ENCODE peak calls at places on chromosomes 5 and 9, in ten cellular contexts. One of them, this sample, is unnamed.
A peak's percentile ranks its signal among the peaks of the same experiment; 100 is the strongest.

GRCh38 chr5:116872486-116872885 is 297.9 kb upstream of the SEMA6A start:
- DNase-seq in stimulated activated CD8-positive, alpha-beta memory T cell treated with anti-CD3 and anti-CD28 coated beads, Interleukin-7, amount 100 ng/mL, for 24 hours: no peak
- DNase-seq in mesothelial cell of epicardium: no peak
- DNase-seq in OCI-LY7: no peak
- DNase-seq in NCI-H2171 treated with DMSO at 0.1 percent for 48 hours: no peak
- DNase-seq in bronchial epithelial cell: no peak
- DNase-seq in foreskin melanocyte: no peak
- DNase-seq in nephron progenitor cell: no peak
- DNase-seq in activated naive CD4-positive, alpha-beta T cell treated with Interleukin-2 at 50 U/mL for 16 hours: no peak
- DNase-seq in mucosa of descending colon: no peak
- DNase-seq in this sample: no peak

GRCh38 chr9:101269596-101270324 is 115.0 kb downstream of the BAAT start:
- DNase-seq in stimulated activated CD8-positive, alpha-beta memory T cell treated with anti-CD3 and anti-CD28 coated beads, Interleukin-7, amount 100 ng/mL, for 24 hours: no peak
- DNase-seq in mesothelial cell of epicardium: no peak
- DNase-seq in OCI-LY7: no peak
- DNase-seq in NCI-H2171 treated with DMSO at 0.1 percent for 48 hours: peak; percentile 94
- DNase-seq in bronchial epithelial cell: no peak
- DNase-seq in foreskin melanocyte: no peak
- DNase-seq in nephron progenitor cell: no peak
- DNase-seq in activated naive CD4-positive, alpha-beta T cell treated with Interleukin-2 at 50 U/mL for 16 hours: no peak
- DNase-seq in mucosa of descending colon: no peak
- DNase-seq in this sample: no peak

GRCh38 chr9:121144482-121144881 is 57.2 kb downstream of the RAB14 start:
- DNase-seq in stimulated activated CD8-positive, alpha-beta memory T cell treated with anti-CD3 and anti-CD28 coated beads, Interleukin-7, amount 100 ng/mL, for 24 hours: no peak
- DNase-seq in mesothelial cell of epicardium: no peak
- DNase-seq in OCI-LY7: no peak
- DNase-seq in NCI-H2171 treated with DMSO at 0.1 percent for 48 hours: no peak
- DNase-seq in bronchial epithelial cell: no peak
- DNase-seq in foreskin melanocyte: no peak
- DNase-seq in nephron progenitor cell: no peak
- DNase-seq in activated naive CD4-positive, alpha-beta T cell treated with Interleukin-2 at 50 U/mL for 16 hours: no peak
- DNase-seq in mucosa of descending colon: peak; percentile 49
- DNase-seq in this sample: no peak

GRCh38 chr5:175778951-175779475 is 92.4 kb upstream of the CPLX2 start:
- DNase-seq in stimulated activated CD8-positive, alpha-beta memory T cell treated with anti-CD3 and anti-CD28 coated beads, Interleukin-7, amount 100 ng/mL, for 24 hours: no peak
- DNase-seq in mesothelial cell of epicardium: no peak
- DNase-seq in OCI-LY7: no peak
- DNase-seq in NCI-H2171 treated with DMSO at 0.1 percent for 48 hours: peak; percentile 90
- DNase-seq in bronchial epithelial cell: no peak
- DNase-seq in foreskin melanocyte: no peak
- DNase-seq in nephron progenitor cell: no peak
- DNase-seq in activated naive CD4-positive, alpha-beta T cell treated with Interleukin-2 at 50 U/mL for 16 hours: no peak
- DNase-seq in mucosa of descending colon: no peak
- DNase-seq in this sample: no peak

GRCh38 chr5:39912880-39913279 is 488.1 kb upstream of the DAB2 start:
- DNase-seq in stimulated activated CD8-positive, alpha-beta memory T cell treated with anti-CD3 and anti-CD28 coated beads, Interleukin-7, amount 100 ng/mL, for 24 hours: no peak
- DNase-seq in mesothelial cell of epicardium: no peak
- DNase-seq in OCI-LY7: no peak
- DNase-seq in NCI-H2171 treated with DMSO at 0.1 percent for 48 hours: no peak
- DNase-seq in bronchial epithelial cell: no peak
- DNase-seq in foreskin melanocyte: no peak
- DNase-seq in nephron progenitor cell: no peak
- DNase-seq in activated naive CD4-positive, alpha-beta T cell treated with Interleukin-2 at 50 U/mL for 16 hours: no peak
- DNase-seq in mucosa of descending colon: no peak
- DNase-seq in this sample: no peak

GRCh38 chr5:180375291-180375690 is 22.2 kb upstream of the GFPT2 start:
- DNase-seq in stimulated activated CD8-positive, alpha-beta memory T cell treated with anti-CD3 and anti-CD28 coated beads, Interleukin-7, amount 100 ng/mL, for 24 hours: no peak
- DNase-seq in mesothelial cell of epicardium: no peak
- DNase-seq in OCI-LY7: no peak
- DNase-seq in NCI-H2171 treated with DMSO at 0.1 percent for 48 hours: no peak
- DNase-seq in bronchial epithelial cell: no peak
- DNase-seq in foreskin melanocyte: no peak
- DNase-seq in nephron progenitor cell: no peak
- DNase-seq in activated naive CD4-positive, alpha-beta T cell treated with Interleukin-2 at 50 U/mL for 16 hours: no peak
- DNase-seq in mucosa of descending colon: no peak
- DNase-seq in this sample: no peak

GRCh38 chr5:163330723-163331668 is 106.4 kb upstream of the CCNG1 start:
- DNase-seq in stimulated activated CD8-positive, alpha-beta memory T cell treated with anti-CD3 and anti-CD28 coated beads, Interleukin-7, amount 100 ng/mL, for 24 hours: no peak
- DNase-seq in mesothelial cell of epicardium: no peak
- DNase-seq in OCI-LY7: no peak
- DNase-seq in NCI-H2171 treated with DMSO at 0.1 percent for 48 hours: no peak
- DNase-seq in bronchial epithelial cell: no peak
- DNase-seq in foreskin melanocyte: no peak
- DNase-seq in nephron progenitor cell: no peak
- DNase-seq in activated naive CD4-positive, alpha-beta T cell treated with Interleukin-2 at 50 U/mL for 16 hours: no peak
- DNase-seq in mucosa of descending colon: no peak
- DNase-seq in this sample: no peak

GRCh38 chr5:80686757-80687156 is 32.0 kb upstream of the DHFR start:
- DNase-seq in stimulated activated CD8-positive, alpha-beta memory T cell treated with anti-CD3 and anti-CD28 coated beads, Interleukin-7, amount 100 ng/mL, for 24 hours: no peak
- DNase-seq in mesothelial cell of epicardium: no peak
- DNase-seq in OCI-LY7: peak; percentile 19
- DNase-seq in NCI-H2171 treated with DMSO at 0.1 percent for 48 hours: peak; percentile 4
- DNase-seq in bronchial epithelial cell: peak; percentile 15
- DNase-seq in foreskin melanocyte: peak; percentile 24
- DNase-seq in nephron progenitor cell: no peak
- DNase-seq in activated naive CD4-positive, alpha-beta T cell treated with Interleukin-2 at 50 U/mL for 16 hours: no peak
- DNase-seq in mucosa of descending colon: no peak
- DNase-seq in this sample: no peak

GRCh38 chr5:40587284-40587882 is 92.3 kb upstream of the PTGER4 start:
- DNase-seq in stimulated activated CD8-positive, alpha-beta memory T cell treated with anti-CD3 and anti-CD28 coated beads, Interleukin-7, amount 100 ng/mL, for 24 hours: no peak
- DNase-seq in mesothelial cell of epicardium: no peak
- DNase-seq in OCI-LY7: no peak
- DNase-seq in NCI-H2171 treated with DMSO at 0.1 percent for 48 hours: no peak
- DNase-seq in bronchial epithelial cell: peak; percentile 58
- DNase-seq in foreskin melanocyte: no peak
- DNase-seq in nephron progenitor cell: no peak
- DNase-seq in activated naive CD4-positive, alpha-beta T cell treated with Interleukin-2 at 50 U/mL for 16 hours: no peak
- DNase-seq in mucosa of descending colon: no peak
- DNase-seq in this sample: no peak

GRCh38 chr9:133973791-133974630 is 18.1 kb downstream of the VAV2 start:
- DNase-seq in stimulated activated CD8-positive, alpha-beta memory T cell treated with anti-CD3 and anti-CD28 coated beads, Interleukin-7, amount 100 ng/mL, for 24 hours: no peak
- DNase-seq in mesothelial cell of epicardium: no peak
- DNase-seq in OCI-LY7: no peak
- DNase-seq in NCI-H2171 treated with DMSO at 0.1 percent for 48 hours: no peak
- DNase-seq in bronchial epithelial cell: no peak
- DNase-seq in foreskin melanocyte: no peak
- DNase-seq in nephron progenitor cell: peak; percentile 11
- DNase-seq in activated naive CD4-positive, alpha-beta T cell treated with Interleukin-2 at 50 U/mL for 16 hours: no peak
- DNase-seq in mucosa of descending colon: peak; percentile 75
- DNase-seq in this sample: peak; percentile 71

GRCh38 chr5:173868096-173868879 is 19.9 kb upstream of the CPEB4 start:
- DNase-seq in stimulated activated CD8-positive, alpha-beta memory T cell treated with anti-CD3 and anti-CD28 coated beads, Interleukin-7, amount 100 ng/mL, for 24 hours: no peak
- DNase-seq in mesothelial cell of epicardium: no peak
- DNase-seq in OCI-LY7: no peak
- DNase-seq in NCI-H2171 treated with DMSO at 0.1 percent for 48 hours: no peak
- DNase-seq in bronchial epithelial cell: peak; percentile 26
- DNase-seq in foreskin melanocyte: no peak
- DNase-seq in nephron progenitor cell: no peak
- DNase-seq in activated naive CD4-positive, alpha-beta T cell treated with Interleukin-2 at 50 U/mL for 16 hours: no peak
- DNase-seq in mucosa of descending colon: no peak
- DNase-seq in this sample: peak; percentile 37

GRCh38 chr5:135345945-135346731 is 52.9 kb downstream of the MACROH2A1 start:
- DNase-seq in stimulated activated CD8-positive, alpha-beta memory T cell treated with anti-CD3 and anti-CD28 coated beads, Interleukin-7, amount 100 ng/mL, for 24 hours: no peak
- DNase-seq in mesothelial cell of epicardium: no peak
- DNase-seq in OCI-LY7: peak; percentile 22
- DNase-seq in NCI-H2171 treated with DMSO at 0.1 percent for 48 hours: no peak
- DNase-seq in bronchial epithelial cell: no peak
- DNase-seq in foreskin melanocyte: no peak
- DNase-seq in nephron progenitor cell: no peak
- DNase-seq in activated naive CD4-positive, alpha-beta T cell treated with Interleukin-2 at 50 U/mL for 16 hours: no peak
- DNase-seq in mucosa of descending colon: peak; percentile 62
- DNase-seq in this sample: peak; percentile 84

GRCh38 chr5:152264656-152265055 is 140.4 kb downstream of the NMUR2 start:
- DNase-seq in stimulated activated CD8-positive, alpha-beta memory T cell treated with anti-CD3 and anti-CD28 coated beads, Interleukin-7, amount 100 ng/mL, for 24 hours: no peak
- DNase-seq in mesothelial cell of epicardium: no peak
- DNase-seq in OCI-LY7: no peak
- DNase-seq in NCI-H2171 treated with DMSO at 0.1 percent for 48 hours: no peak
- DNase-seq in bronchial epithelial cell: no peak
- DNase-seq in foreskin melanocyte: no peak
- DNase-seq in nephron progenitor cell: no peak
- DNase-seq in activated naive CD4-positive, alpha-beta T cell treated with Interleukin-2 at 50 U/mL for 16 hours: no peak
- DNase-seq in mucosa of descending colon: no peak
- DNase-seq in this sample: no peak

GRCh38 chr9:69151506-69151905 is 22.6 kb upstream of the TJP2 start:
- DNase-seq in stimulated activated CD8-positive, alpha-beta memory T cell treated with anti-CD3 and anti-CD28 coated beads, Interleukin-7, amount 100 ng/mL, for 24 hours: no peak
- DNase-seq in mesothelial cell of epicardium: peak; percentile 7
- DNase-seq in OCI-LY7: no peak
- DNase-seq in NCI-H2171 treated with DMSO at 0.1 percent for 48 hours: no peak
- DNase-seq in bronchial epithelial cell: no peak
- DNase-seq in foreskin melanocyte: no peak
- DNase-seq in nephron progenitor cell: no peak
- DNase-seq in activated naive CD4-positive, alpha-beta T cell treated with Interleukin-2 at 50 U/mL for 16 hours: no peak
- DNase-seq in mucosa of descending colon: no peak
- DNase-seq in this sample: no peak

GRCh38 chr9:14170973-14171596 is 142.9 kb downstream of the NFIB start:
- DNase-seq in stimulated activated CD8-positive, alpha-beta memory T cell treated with anti-CD3 and anti-CD28 coated beads, Interleukin-7, amount 100 ng/mL, for 24 hours: no peak
- DNase-seq in mesothelial cell of epicardium: no peak
- DNase-seq in OCI-LY7: no peak
- DNase-seq in NCI-H2171 treated with DMSO at 0.1 percent for 48 hours: no peak
- DNase-seq in bronchial epithelial cell: peak; percentile 92
- DNase-seq in foreskin melanocyte: no peak
- DNase-seq in nephron progenitor cell: no peak
- DNase-seq in activated naive CD4-positive, alpha-beta T cell treated with Interleukin-2 at 50 U/mL for 16 hours: no peak
- DNase-seq in mucosa of descending colon: no peak
- DNase-seq in this sample: no peak

GRCh38 chr9:74726581-74726980 is 161.1 kb downstream of the TRPM6 start:
- DNase-seq in stimulated activated CD8-positive, alpha-beta memory T cell treated with anti-CD3 and anti-CD28 coated beads, Interleukin-7, amount 100 ng/mL, for 24 hours: no peak
- DNase-seq in mesothelial cell of epicardium: no peak
- DNase-seq in OCI-LY7: no peak
- DNase-seq in NCI-H2171 treated with DMSO at 0.1 percent for 48 hours: no peak
- DNase-seq in bronchial epithelial cell: no peak
- DNase-seq in foreskin melanocyte: no peak
- DNase-seq in nephron progenitor cell: no peak
- DNase-seq in activated naive CD4-positive, alpha-beta T cell treated with Interleukin-2 at 50 U/mL for 16 hours: no peak
- DNase-seq in mucosa of descending colon: no peak
- DNase-seq in this sample: no peak

GRCh38 chr9:9791621-9792020 is 821.2 kb downstream of the PTPRD start:
- DNase-seq in stimulated activated CD8-positive, alpha-beta memory T cell treated with anti-CD3 and anti-CD28 coated beads, Interleukin-7, amount 100 ng/mL, for 24 hours: no peak
- DNase-seq in mesothelial cell of epicardium: no peak
- DNase-seq in OCI-LY7: peak; percentile 61
- DNase-seq in NCI-H2171 treated with DMSO at 0.1 percent for 48 hours: no peak
- DNase-seq in bronchial epithelial cell: peak; percentile 12
- DNase-seq in foreskin melanocyte: no peak
- DNase-seq in nephron progenitor cell: no peak
- DNase-seq in activated naive CD4-positive, alpha-beta T cell treated with Interleukin-2 at 50 U/mL for 16 hours: no peak
- DNase-seq in mucosa of descending colon: no peak
- DNase-seq in this sample: no peak

GRCh38 chr9:138101444-138102234 is 224.1 kb downstream of the CACNA1B start:
- DNase-seq in stimulated activated CD8-positive, alpha-beta memory T cell treated with anti-CD3 and anti-CD28 coated beads, Interleukin-7, amount 100 ng/mL, for 24 hours: no peak
- DNase-seq in mesothelial cell of epicardium: peak; percentile 34
- DNase-seq in OCI-LY7: no peak
- DNase-seq in NCI-H2171 treated with DMSO at 0.1 percent for 48 hours: no peak
- DNase-seq in bronchial epithelial cell: no peak
- DNase-seq in foreskin melanocyte: no peak
- DNase-seq in nephron progenitor cell: no peak
- DNase-seq in activated naive CD4-positive, alpha-beta T cell treated with Interleukin-2 at 50 U/mL for 16 hours: no peak
- DNase-seq in mucosa of descending colon: no peak
- DNase-seq in this sample: peak; percentile 8

GRCh38 chr9:14452539-14452938 is 138.6 kb upstream of the NFIB start:
- DNase-seq in stimulated activated CD8-positive, alpha-beta memory T cell treated with anti-CD3 and anti-CD28 coated beads, Interleukin-7, amount 100 ng/mL, for 24 hours: no peak
- DNase-seq in mesothelial cell of epicardium: no peak
- DNase-seq in OCI-LY7: no peak
- DNase-seq in NCI-H2171 treated with DMSO at 0.1 percent for 48 hours: peak; percentile 71
- DNase-seq in bronchial epithelial cell: peak; percentile 78
- DNase-seq in foreskin melanocyte: no peak
- DNase-seq in nephron progenitor cell: no peak
- DNase-seq in activated naive CD4-positive, alpha-beta T cell treated with Interleukin-2 at 50 U/mL for 16 hours: no peak
- DNase-seq in mucosa of descending colon: no peak
- DNase-seq in this sample: no peak

GRCh38 chr9:119216891-119217290 is 152.3 kb downstream of the BRINP1 start:
- DNase-seq in stimulated activated CD8-positive, alpha-beta memory T cell treated with anti-CD3 and anti-CD28 coated beads, Interleukin-7, amount 100 ng/mL, for 24 hours: no peak
- DNase-seq in mesothelial cell of epicardium: peak; percentile 52
- DNase-seq in OCI-LY7: no peak
- DNase-seq in NCI-H2171 treated with DMSO at 0.1 percent for 48 hours: no peak
- DNase-seq in bronchial epithelial cell: no peak
- DNase-seq in foreskin melanocyte: no peak
- DNase-seq in nephron progenitor cell: peak; percentile 12
- DNase-seq in activated naive CD4-positive, alpha-beta T cell treated with Interleukin-2 at 50 U/mL for 16 hours: no peak
- DNase-seq in mucosa of descending colon: no peak
- DNase-seq in this sample: no peak

GRCh38 chr5:96516631-96517071 is 83.6 kb upstream of the PCSK1 start:
- DNase-seq in stimulated activated CD8-positive, alpha-beta memory T cell treated with anti-CD3 and anti-CD28 coated beads, Interleukin-7, amount 100 ng/mL, for 24 hours: no peak
- DNase-seq in mesothelial cell of epicardium: no peak
- DNase-seq in OCI-LY7: no peak
- DNase-seq in NCI-H2171 treated with DMSO at 0.1 percent for 48 hours: no peak
- DNase-seq in bronchial epithelial cell: no peak
- DNase-seq in foreskin melanocyte: no peak
- DNase-seq in nephron progenitor cell: no peak
- DNase-seq in activated naive CD4-positive, alpha-beta T cell treated with Interleukin-2 at 50 U/mL for 16 hours: no peak
- DNase-seq in mucosa of descending colon: no peak
- DNase-seq in this sample: no peak

This sample was measured in colonic mucosa.